ENCODE peak calls at places on chromosomes 5 and 9, in ten cellular contexts. V, O, E, C, W, Y, N, A, G and I are unnamed samples.

GRCh38 chr5:135505973-135506372 is 29.8 kb downstream of the NEUROG1 start:
- DNase-seq in G (no peak), N (no peak), O (peak), W (no peak), C (no peak), A (no peak), V (no peak), E (no peak), Y (no peak), I (no peak)

GRCh38 chr9:77731930-77732329 is 83.8 kb upstream of the GNA14 start:
- DNase-seq in V (no peak), A (no peak), N (no peak), G (no peak), E (no peak), C (no peak), W (no peak), O (no peak), Y (no peak), I (no peak)

GRCh38 chr5:81424728-81425127 is 30.8 kb upstream of the ACOT12 start:
- DNase-seq in A (no peak), V (no peak), C (no peak), E (peak), Y (no peak), G (no peak), W (no peak), N (no peak), O (peak), I (no peak)

GRCh38 chr5:87268970-87269377 is 1.3 kb downstream of the RASA1 start:
- DNase-seq in Y (no peak), V (no peak), A (no peak), N (no peak), E (no peak), W (no peak), G (no peak), O (no peak), C (peak), I (no peak)

GRCh38 chr5:173479711-173480110 is 136.7 kb downstream of the BOD1 start:
- DNase-seq in W (no peak), V (no peak), N (no peak), E (no peak), G (no peak), C (no peak), O (peak), Y (no peak), A (no peak), I (no peak)

GRCh38 chr5:14685757-14686156 is 21.2 kb downstream of the OTULIN start:
- DNase-seq in G (no peak), Y (no peak), A (peak), W (no peak), O (peak), N (peak), V (no peak), E (peak), C (peak), I (no peak)

GRCh38 chr9:36485647-36486453 is 85.8 kb upstream of the RNF38 start:
- DNase-seq in E (no peak), V (no peak), G (peak), O (peak), N (no peak), Y (no peak), A (peak), C (no peak), W (no peak), I (no peak)

GRCh38 chr9:73148447-73148937 is 3.2 kb upstream of the ANXA1 start:
- DNase-seq in E (no peak), C (no peak), O (peak), Y (no peak), V (no peak), A (no peak), G (no peak), W (no peak), N (no peak), I (no peak)

GRCh38 chr5:36492998-36493655 is 113.3 kb upstream of the SLC1A3 start:
- DNase-seq in O (peak), A (no peak), E (peak), N (no peak), G (no peak), Y (no peak), C (no peak), V (no peak), W (no peak), I (no peak)

GRCh38 chr5:72325566-72326297 is 5.6 kb downstream of the PTCD2 start:
- DNase-seq in N (no peak), G (no peak), O (peak), V (no peak), C (no peak), Y (no peak), A (no peak), E (peak), W (no peak), I (no peak)

GRCh38 chr5:173310861-173311515 is 17.2 kb downstream of the STC2 start:
- DNase-seq in G (no peak), C (no peak), W (no peak), O (peak), V (no peak), A (no peak), N (no peak), E (peak), Y (no peak), I (no peak)

GRCh38 chr5:134175874-134176522 is 752 bp downstream of the SKP1 start:
- DNase-seq in O (peak), Y (peak), A (no peak), W (no peak), N (no peak), E (peak), V (no peak), G (no peak), C (no peak), I (no peak)

GRCh38 chr5:171355302-171355724 is 32.3 kb upstream of the NPM1 start:
- DNase-seq in Y (no peak), N (no peak), E (no peak), A (no peak), W (no peak), C (peak), G (no peak), O (no peak), V (no peak), I (no peak)

GRCh38 chr5:78550891-78551290 is 97.7 kb downstream of the LHFPL2 start:
- DNase-seq in O (peak), A (no peak), C (no peak), G (no peak), W (no peak), N (no peak), V (no peak), Y (no peak), E (no peak), I (no peak)

GRCh38 chr9:118635416-118635815 is 733.8 kb downstream of the BRINP1 start:
- DNase-seq in C (no peak), O (no peak), E (no peak), G (no peak), N (no peak), V (no peak), Y (no peak), W (no peak), A (no peak), I (no peak)

GRCh38 chr5:38670878-38671277 is 114.4 kb upstream of the LIFR start:
- DNase-seq in E (peak), G (no peak), V (no peak), Y (no peak), N (no peak), C (no peak), A (no peak), W (no peak), O (no peak), I (no peak)

GRCh38 chr5:78747703-78748359 is 99.3 kb upstream of the LHFPL2 start:
- DNase-seq in N (no peak), G (no peak), W (no peak), E (peak), O (peak), V (no peak), A (no peak), C (no peak), Y (no peak), I (no peak)

GRCh38 chr5:76270214-76270613 is 132.9 kb upstream of the IQGAP2 start:
- DNase-seq in W (no peak), N (no peak), O (peak), C (peak), Y (no peak), E (peak), G (no peak), A (no peak), V (no peak), I (no peak)

GRCh38 chr9:23851024-23851629 is 25.1 kb upstream of the ELAVL2 start:
- DNase-seq in G (no peak), W (peak), O (no peak), C (no peak), V (no peak), E (no peak), A (peak), Y (no peak), N (no peak), I (no peak)

GRCh38 chr9:33498387-33498786 is 24.7 kb upstream of the NOL6 start:
- DNase-seq in W (no peak), G (no peak), Y (no peak), N (no peak), E (peak), V (no peak), O (peak), A (no peak), C (no peak), I (no peak)

GRCh38 chr9:71643330-71643729 is 125.0 kb downstream of the CEMIP2 start:
- DNase-seq in G (no peak), Y (no peak), E (no peak), V (no peak), W (no peak), O (no peak), C (no peak), N (no peak), A (no peak), I (no peak)

GRCh38 chr5:143594913-143595818 is 191.7 kb upstream of the NR3C1 start:
- DNase-seq in A (no peak), E (no peak), Y (no peak), C (no peak), O (peak), V (no peak), G (no peak), W (no peak), N (no peak), I (no peak)

GRCh38 chr9:129479217-129480011 is 141.5 kb downstream of the C9orf50 start:
- DNase-seq in O (no peak), G (no peak), V (no peak), W (no peak), N (no peak), E (no peak), Y (no peak), A (no peak), C (no peak), I (no peak)